ENCODE peak calls at places on chromosomes 16 and 17, in ten cellular contexts. G is activated CD4-positive, alpha-beta T cell treated with anti-CD3 and anti-CD28 coated beads, Interleukin-2, amount 50 U/mL, for 48 hours; R is stimulated activated CD4-positive, alpha-beta T cell treated with anti-CD3 and anti-CD28 coated beads, TNF-alpha, amount 100 ng/mL, for 1 hour; W is SHP77; Z is glutamatergic neuron; Q is iPS-NIHi11; Y is uterus; L is EL; J is HL-60; N is AG09309. S is an unnamed sample.

GRCh38 chr16:50861451-50861850 is 119.6 kb downstream of the CYLD start:
- DNase-seq in W (no peak), N (no peak), Z (no peak), R (no peak), L (no peak), J (no peak), Q (no peak), G (no peak), Y (no peak), S (no peak)

GRCh38 chr17:37475713-37476420 is 13.8 kb upstream of the DUSP14 start:
- DNase-seq in N (no peak), W (no peak), L (peak), G (no peak), Q (no peak), J (no peak), Y (no peak), R (no peak), Z (no peak), S (no peak)

GRCh38 chr16:70523621-70524405 is at the start of gene SF3B3:
- DNase-seq in R (peak), L (peak), Q (peak), W (peak), Z (no peak), N (no peak), G (peak), Y (peak), J (peak), S (peak)

GRCh38 chr16:28105954-28106353 is 42.4 kb upstream of the GSG1L start:
- DNase-seq in N (no peak), Q (no peak), Z (no peak), R (no peak), G (no peak), L (no peak), J (no peak), Y (no peak), W (no peak), S (no peak)

GRCh38 chr16:50372611-50373344 is 4.0 kb upstream of the BRD7 start:
- DNase-seq in Q (no peak), R (no peak), L (peak), J (no peak), Y (no peak), N (peak), W (peak), G (no peak), Z (peak), S (no peak)

GRCh38 chr16:75452464-75453190 is 11.9 kb downstream of the TMEM170A start:
- DNase-seq in R (no peak), J (no peak), Y (no peak), W (no peak), Q (no peak), L (no peak), N (no peak), G (no peak), Z (no peak), S (no peak)

GRCh38 chr17:34709108-34709779 is 129.9 kb downstream of the TMEM132E start:
- DNase-seq in G (no peak), R (no peak), Y (no peak), N (no peak), J (no peak), L (no peak), Q (no peak), Z (no peak), W (no peak), S (no peak)

GRCh38 chr17:2017274-2017941 is 7.7 kb downstream of the RTN4RL1 start:
- DNase-seq in Q (no peak), W (no peak), Y (no peak), J (no peak), G (no peak), L (no peak), N (no peak), R (no peak), Z (no peak), S (no peak)

GRCh38 chr16:76906552-76906951 is 284.4 kb upstream of the MON1B start:
- DNase-seq in G (no peak), J (no peak), Y (no peak), W (no peak), R (no peak), N (no peak), L (no peak), Z (no peak), Q (no peak), S (no peak)

GRCh38 chr16:23072769-23073549 is 76.3 kb downstream of the USP31 start:
- DNase-seq in Q (no peak), L (peak), J (no peak), R (no peak), Z (no peak), N (no peak), Y (no peak), G (no peak), W (no peak), S (no peak)

GRCh38 chr17:1907818-1908698 is 78.3 kb downstream of the RPA1 start:
- DNase-seq in L (peak), Q (peak), R (no peak), J (no peak), G (peak), Y (no peak), Z (peak), N (no peak), W (no peak), S (no peak)

GRCh38 chr16:65142276-65142675 is 20.4 kb upstream of the CDH11 start:
- DNase-seq in Q (no peak), G (no peak), Z (no peak), W (no peak), Y (no peak), J (no peak), L (no peak), N (no peak), R (no peak), S (no peak)

GRCh38 chr16:55041540-55042234 is 111.0 kb downstream of the IRX5 start:
- DNase-seq in G (no peak), R (no peak), J (no peak), W (no peak), L (no peak), Q (no peak), Z (no peak), N (no peak), Y (no peak), S (no peak)

GRCh38 chr17:73356561-73357170 is 44.9 kb upstream of the CDC42EP4 start:
- DNase-seq in N (no peak), R (no peak), W (no peak), J (no peak), Z (no peak), Q (no peak), Y (no peak), L (no peak), G (no peak), S (no peak)

GRCh38 chr17:39623356-39623950 is 3.3 kb upstream of the PPP1R1B start:
- DNase-seq in W (peak), L (peak), N (no peak), G (peak), Y (peak), J (no peak), R (peak), Q (peak), Z (peak), S (peak)

GRCh38 chr16:27326738-27327585 is 13.2 kb downstream of the IL4R start:
- DNase-seq in Y (peak), R (no peak), N (peak), Q (peak), W (no peak), L (peak), J (peak), G (peak), Z (peak), S (no peak)

GRCh38 chr17:44970136-44970737 is 2.1 kb upstream of the C1QL1 start:
- DNase-seq in N (no peak), Z (peak), J (no peak), G (peak), R (no peak), Q (peak), W (no peak), Y (peak), L (peak), S (no peak)

GRCh38 chr17:54172096-54172495 is 349.4 kb downstream of the KIF2B start:
- DNase-seq in N (no peak), Y (no peak), Z (no peak), W (no peak), J (no peak), Q (no peak), R (no peak), G (no peak), L (no peak), S (no peak)

GRCh38 chr16:31202402-31203385 is at the start of gene PYCARD:
- DNase-seq in L (peak), Q (peak), Y (peak), J (no peak), N (no peak), R (no peak), G (no peak), W (no peak), Z (peak), S (no peak)

GRCh38 chr17:21774263-21774662 is 81.9 kb downstream of the KCNJ18 start:
- DNase-seq in N (no peak), Z (no peak), G (no peak), Y (no peak), R (no peak), L (no peak), J (no peak), W (no peak), Q (no peak), S (no peak)